ENCODE peak calls at places on chromosomes 5 and 9, in five cellular contexts. N is dermis blood vessel endothelial cell; F is B cell; B is left cardiac atrium; L is CD4-positive, alpha-beta T cell. D is an unnamed sample.

GRCh38 chr5:9851458-9851857 is 221.3 kb upstream of the TAS2R1 start:
- DNase-seq in F (no peak), B (no peak), N (no peak), L (no peak), D (no peak)

GRCh38 chr9:113454914-113455761 is 8.4 kb upstream of the RGS3 start:
- DNase-seq in L (no peak), F (no peak), N (peak), B (peak), D (peak)

GRCh38 chr9:127204771-127205470 is 59.7 kb upstream of the GARNL3 start:
- DNase-seq in L (no peak), F (no peak), B (peak), N (peak), D (peak)

GRCh38 chr9:6441269-6441668 is 28.3 kb downstream of the UHRF2 start:
- DNase-seq in F (no peak), L (no peak), B (no peak), N (no peak), D (no peak)

GRCh38 chr5:166428264-166428663 is 1863.2 kb upstream of the WWC1 start:
- DNase-seq in F (no peak), B (no peak), L (no peak), N (no peak), D (no peak)

GRCh38 chr5:113311301-113311700 is 123.5 kb downstream of the TSSK1B start:
- DNase-seq in L (no peak), F (no peak), B (no peak), N (no peak), D (no peak)

GRCh38 chr9:124046189-124046588 is 34.6 kb downstream of the LHX2 start:
- DNase-seq in B (no peak), F (no peak), N (no peak), L (no peak), D (no peak)

GRCh38 chr9:116151966-116152381 is 1.6 kb upstream of the PAPPA start:
- DNase-seq in N (peak), F (no peak), B (no peak), L (no peak), D (no peak)

GRCh38 chr5:56759521-56759920 is 55.8 kb upstream of the MAP3K1 start:
- DNase-seq in L (no peak), F (no peak), N (no peak), B (no peak), D (no peak)

GRCh38 chr5:107594253-107595045 is 76.3 kb downstream of the EFNA5 start:
- DNase-seq in L (no peak), N (no peak), F (no peak), B (no peak), D (no peak)

GRCh38 chr5:119049824-119050449 is 20.9 kb upstream of the DMXL1 start:
- DNase-seq in L (no peak), F (no peak), N (no peak), B (no peak), D (no peak)

GRCh38 chr5:98941131-98941883 is 12.5 kb upstream of the CHD1 start:
- DNase-seq in B (no peak), F (no peak), L (no peak), N (no peak), D (no peak)

GRCh38 chr5:123414975-123415374 is 8.2 kb downstream of the CEP120 start:
- DNase-seq in N (no peak), F (no peak), L (no peak), B (no peak), D (no peak)

GRCh38 chr9:35907732-35908483 is 1.4 kb upstream of the SPAAR start:
- DNase-seq in L (no peak), B (peak), F (no peak), N (peak), D (peak)

GRCh38 chr5:79831910-79832309 is 142.3 kb downstream of the CMYA5 start:
- DNase-seq in N (peak), B (no peak), F (no peak), L (no peak), D (peak)

GRCh38 chr5:34656700-34657549 is 797 bp downstream of the RAI14 start:
- DNase-seq in L (no peak), F (peak), B (peak), N (peak), D (peak)

GRCh38 chr9:35258665-35259474 is 97.1 kb downstream of the UNC13B start:
- DNase-seq in N (peak), F (no peak), B (peak), L (peak), D (peak)

GRCh38 chr9:93673844-93674334 is 97.5 kb downstream of the PHF2 start:
- DNase-seq in N (no peak), F (no peak), B (peak), L (no peak), D (peak)

GRCh38 chr5:159310492-159310891 is 19.8 kb downstream of the IL12B start:
- DNase-seq in F (peak), L (peak), B (peak), N (no peak), D (no peak)